ENCODE peak calls at places on chromosomes 5 and 9, in six cellular contexts. O is Caki2; H is cardiac septum; I is ACHN; G is effector CD4-positive, alpha-beta T cell; C is breast epithelium. R is an unnamed sample.

GRCh38 chr5:87081511-87082372 is 185.9 kb upstream of the RASA1 start:
- DNase-seq in I (no peak), G (peak), O (no peak), C (no peak), H (no peak), R (no peak)

GRCh38 chr9:131995382-131995781 is 84.3 kb downstream of the MED27 start:
- DNase-seq in C (no peak), G (no peak), O (peak), I (no peak), H (no peak), R (no peak)

GRCh38 chr5:76356887-76357286 is 46.2 kb upstream of the IQGAP2 start:
- DNase-seq in O (no peak), G (no peak), C (no peak), H (no peak), I (no peak), R (no peak)

GRCh38 chr5:9324348-9325056 is 221.4 kb downstream of the SEMA5A start:
- DNase-seq in I (no peak), C (no peak), O (no peak), H (no peak), G (no peak), R (no peak)

GRCh38 chr5:65742565-65743231 is 20.7 kb downstream of the NLN start:
- DNase-seq in H (no peak), O (peak), I (peak), G (no peak), C (no peak), R (no peak)

GRCh38 chr9:122991370-122991830 is 42.1 kb upstream of the GPR21 start:
- DNase-seq in H (no peak), O (peak), G (peak), C (no peak), I (peak), R (no peak)

GRCh38 chr9:36899406-36899805 is 134.7 kb downstream of the PAX5 start:
- DNase-seq in C (no peak), H (no peak), I (no peak), O (no peak), G (no peak), R (no peak)

GRCh38 chr9:78121488-78121887 is 89.9 kb upstream of the GNAQ start:
- DNase-seq in H (peak), O (peak), C (peak), G (peak), I (peak), R (peak)

GRCh38 chr5:176491056-176491646 is 43.0 kb downstream of the FAF2 start:
- DNase-seq in G (no peak), C (no peak), I (no peak), O (no peak), H (no peak), R (no peak)

GRCh38 chr9:121780641-121781040 is 129.2 kb downstream of the DAB2IP start:
- DNase-seq in H (peak), G (no peak), C (no peak), O (no peak), I (no peak), R (no peak)

GRCh38 chr9:136547508-136548215 is 1.8 kb upstream of the NOTCH1 start:
- DNase-seq in C (no peak), O (no peak), G (no peak), H (no peak), I (no peak), R (no peak)

GRCh38 chr5:56545016-56545415 is 270.3 kb upstream of the MAP3K1 start:
- DNase-seq in I (no peak), G (no peak), O (no peak), H (no peak), C (no peak), R (no peak)